ENCODE peak calls at places on chromosomes 3 and 15, in six cellular contexts. One of them, this sample, is unnamed.

GRCh38 chr15:68365770-68366169 is 66.2 kb downstream of the ITGA11 start:
- DNase-seq in PC-3: no peak
- DNase-seq in NT2/D1: no peak
- DNase-seq in HepG2: no peak
- DNase-seq in neuronal stem cell: no peak
- DNase-seq in MM.1S: no peak
- DNase-seq in this sample: no peak

GRCh38 chr15:40346579-40347558 is 4.0 kb upstream of the PHGR1 start:
- DNase-seq in NT2/D1: no peak
- DNase-seq in neuronal stem cell: no peak
- DNase-seq in MM.1S: no peak
- DNase-seq in PC-3: no peak
- DNase-seq in HepG2: peak; percentile 35
- DNase-seq in this sample: no peak

GRCh38 chr3:42557849-42558248 is 23.9 kb downstream of the SEC22C start:
- DNase-seq in PC-3: peak; percentile 38
- DNase-seq in NT2/D1: peak; percentile 18
- DNase-seq in HepG2: peak; percentile 13
- DNase-seq in MM.1S: no peak
- DNase-seq in neuronal stem cell: no peak
- DNase-seq in this sample: no peak

GRCh38 chr3:99925584-99925983 is 107.9 kb downstream of the CMSS1 start:
- DNase-seq in neuronal stem cell: no peak
- DNase-seq in HepG2: no peak
- DNase-seq in MM.1S: no peak
- DNase-seq in PC-3: peak; percentile 89
- DNase-seq in NT2/D1: no peak
- DNase-seq in this sample: peak; percentile 49

GRCh38 chr3:46283851-46284450 is 41.7 kb downstream of the CCR3 start:
- DNase-seq in NT2/D1: no peak
- DNase-seq in HepG2: no peak
- DNase-seq in MM.1S: no peak
- DNase-seq in PC-3: no peak
- DNase-seq in neuronal stem cell: no peak
- DNase-seq in this sample: no peak

GRCh38 chr3:154050216-154050615 is 71.0 kb upstream of the ARHGEF26 start:
- DNase-seq in HepG2: no peak
- DNase-seq in neuronal stem cell: no peak
- DNase-seq in NT2/D1: no peak
- DNase-seq in PC-3: no peak
- DNase-seq in MM.1S: no peak
- DNase-seq in this sample: no peak

GRCh38 chr3:88005066-88005465 is 53.7 kb downstream of the CGGBP1 start:
- DNase-seq in MM.1S: peak; percentile 36
- DNase-seq in PC-3: peak; percentile 66
- DNase-seq in NT2/D1: no peak
- DNase-seq in neuronal stem cell: no peak
- DNase-seq in HepG2: no peak
- DNase-seq in this sample: peak; percentile 68

GRCh38 chr3:132325634-132326033 is 8.4 kb downstream of the ACP3 start:
- DNase-seq in neuronal stem cell: no peak
- DNase-seq in HepG2: no peak
- DNase-seq in PC-3: no peak
- DNase-seq in NT2/D1: no peak
- DNase-seq in MM.1S: no peak
- DNase-seq in this sample: no peak

GRCh38 chr3:60792287-60792852 is 458.9 kb downstream of the FHIT start:
- DNase-seq in neuronal stem cell: no peak
- DNase-seq in PC-3: no peak
- DNase-seq in MM.1S: no peak
- DNase-seq in NT2/D1: no peak
- DNase-seq in HepG2: no peak
- DNase-seq in this sample: no peak

GRCh38 chr15:48306639-48307038 is 24.6 kb upstream of the DUT start:
- DNase-seq in HepG2: no peak
- DNase-seq in MM.1S: no peak
- DNase-seq in NT2/D1: no peak
- DNase-seq in neuronal stem cell: no peak
- DNase-seq in PC-3: no peak
- DNase-seq in this sample: no peak

GRCh38 chr15:96610757-96611156 is 280.3 kb downstream of the NR2F2 start:
- DNase-seq in NT2/D1: no peak
- DNase-seq in MM.1S: no peak
- DNase-seq in PC-3: no peak
- DNase-seq in HepG2: no peak
- DNase-seq in neuronal stem cell: no peak
- DNase-seq in this sample: no peak

GRCh38 chr15:77107531-77108355 is 36.8 kb upstream of the TSPAN3 start:
- DNase-seq in HepG2: peak; percentile 41
- DNase-seq in NT2/D1: peak; percentile 70
- DNase-seq in PC-3: peak; percentile 69
- DNase-seq in MM.1S: peak; percentile 23
- DNase-seq in neuronal stem cell: peak; percentile 53
- DNase-seq in this sample: peak; percentile 72

GRCh38 chr15:84598993-84599392 is 1.8 kb upstream of the ZSCAN2 start:
- DNase-seq in MM.1S: peak; percentile 38
- DNase-seq in NT2/D1: no peak
- DNase-seq in HepG2: peak; percentile 65
- DNase-seq in PC-3: peak; percentile 62
- DNase-seq in neuronal stem cell: no peak
- DNase-seq in this sample: peak; percentile 77

GRCh38 chr3:114827495-114827894 is 319.6 kb downstream of the ZBTB20 start:
- DNase-seq in neuronal stem cell: peak; percentile 9
- DNase-seq in PC-3: peak; percentile 51
- DNase-seq in HepG2: peak; percentile 66
- DNase-seq in NT2/D1: peak; percentile 70
- DNase-seq in MM.1S: peak; percentile 69
- DNase-seq in this sample: peak; percentile 56

GRCh38 chr3:113084777-113085176 is 94.0 kb downstream of the GTPBP8 start:
- DNase-seq in HepG2: no peak
- DNase-seq in PC-3: peak; percentile 47
- DNase-seq in MM.1S: no peak
- DNase-seq in NT2/D1: no peak
- DNase-seq in neuronal stem cell: no peak
- DNase-seq in this sample: peak; percentile 87

GRCh38 chr3:143171656-143172055 is 52.1 kb downstream of the CHST2 start:
- DNase-seq in PC-3: no peak
- DNase-seq in HepG2: no peak
- DNase-seq in MM.1S: no peak
- DNase-seq in NT2/D1: no peak
- DNase-seq in neuronal stem cell: no peak
- DNase-seq in this sample: peak; percentile 52

GRCh38 chr3:98986073-98986472 is 84.6 kb upstream of the DCBLD2 start:
- DNase-seq in PC-3: peak; percentile 53
- DNase-seq in HepG2: peak; percentile 68
- DNase-seq in NT2/D1: peak; percentile 73
- DNase-seq in neuronal stem cell: peak; percentile 82
- DNase-seq in MM.1S: no peak
- DNase-seq in this sample: peak; percentile 75

GRCh38 chr15:89912674-89913396 is at the start of gene ARPIN:
- DNase-seq in MM.1S: no peak
- DNase-seq in neuronal stem cell: peak; percentile 48
- DNase-seq in NT2/D1: no peak
- DNase-seq in PC-3: peak; percentile 44
- DNase-seq in HepG2: peak; percentile 16
- DNase-seq in this sample: peak; percentile 82

GRCh38 chr3:184656991-184657669 is 54.7 kb downstream of the MAGEF1 start:
- DNase-seq in neuronal stem cell: no peak
- DNase-seq in MM.1S: no peak
- DNase-seq in HepG2: no peak
- DNase-seq in PC-3: peak; percentile 20
- DNase-seq in NT2/D1: peak; percentile 73
- DNase-seq in this sample: peak; percentile 28

GRCh38 chr3:112306825-112307224 is 12.8 kb upstream of the SLC9C1 start:
- DNase-seq in HepG2: no peak
- DNase-seq in NT2/D1: no peak
- DNase-seq in MM.1S: no peak
- DNase-seq in PC-3: no peak
- DNase-seq in neuronal stem cell: no peak
- DNase-seq in this sample: no peak

GRCh38 chr15:67186688-67187087 is 67.8 kb downstream of the AAGAB start:
- DNase-seq in NT2/D1: no peak
- DNase-seq in MM.1S: no peak
- DNase-seq in HepG2: no peak
- DNase-seq in PC-3: no peak
- DNase-seq in neuronal stem cell: no peak
- DNase-seq in this sample: no peak

GRCh38 chr3:110180733-110181132 is 843.4 kb upstream of the DPPA4 start:
- DNase-seq in NT2/D1: no peak
- DNase-seq in PC-3: no peak
- DNase-seq in HepG2: no peak
- DNase-seq in MM.1S: no peak
- DNase-seq in neuronal stem cell: no peak
- DNase-seq in this sample: peak; percentile 31

GRCh38 chr3:173584093-173584833 is 186.7 kb downstream of the NLGN1 start:
- DNase-seq in HepG2: no peak
- DNase-seq in NT2/D1: peak; percentile 56
- DNase-seq in neuronal stem cell: peak; percentile 74
- DNase-seq in PC-3: peak; percentile 60
- DNase-seq in MM.1S: peak; percentile 32
- DNase-seq in this sample: peak; percentile 85

GRCh38 chr3:117408811-117409210 is 699.2 kb downstream of the TUSC7 start:
- DNase-seq in neuronal stem cell: no peak
- DNase-seq in NT2/D1: no peak
- DNase-seq in PC-3: no peak
- DNase-seq in HepG2: no peak
- DNase-seq in MM.1S: no peak
- DNase-seq in this sample: peak; percentile 59

GRCh38 chr3:73471986-73472385 is 152.8 kb downstream of the PDZRN3 start:
- DNase-seq in PC-3: no peak
- DNase-seq in MM.1S: no peak
- DNase-seq in HepG2: no peak
- DNase-seq in neuronal stem cell: no peak
- DNase-seq in NT2/D1: no peak
- DNase-seq in this sample: no peak
- H3K4me3 ChIP-seq in PC-3: no peak overlapping the region
- H3K4me3 ChIP-seq in MM.1S: no peak overlapping the region
- H3K4me3 ChIP-seq in HepG2: no peak overlapping the region
- H3K4me3 ChIP-seq in neuronal stem cell: no peak overlapping the region
- H3K4me3 ChIP-seq in NT2/D1: no peak overlapping the region
- H3K4me3 ChIP-seq in this sample: no peak overlapping the region

GRCh38 chr3:189325454-189325853 is 153.7 kb downstream of the TPRG1 start:
- DNase-seq in NT2/D1: no peak
- DNase-seq in neuronal stem cell: no peak
- DNase-seq in PC-3: peak; percentile 14
- DNase-seq in MM.1S: no peak
- DNase-seq in HepG2: no peak
- DNase-seq in this sample: peak; percentile 20

GRCh38 chr3:189331002-189331418 is 159.2 kb downstream of the TPRG1 start:
- DNase-seq in neuronal stem cell: no peak
- DNase-seq in PC-3: no peak
- DNase-seq in MM.1S: no peak
- DNase-seq in HepG2: no peak
- DNase-seq in NT2/D1: no peak
- DNase-seq in this sample: no peak

GRCh38 chr3:189334064-189334920 is 162.5 kb downstream of the TPRG1 start:
- DNase-seq in neuronal stem cell: no peak
- DNase-seq in HepG2: no peak
- DNase-seq in PC-3: peak; percentile 81
- DNase-seq in NT2/D1: no peak
- DNase-seq in MM.1S: no peak
- DNase-seq in this sample: no peak

GRCh38 chr3:189324538-189325138 is 152.9 kb downstream of the TPRG1 start:
- DNase-seq in PC-3: peak; percentile 99
- DNase-seq in NT2/D1: no peak
- DNase-seq in neuronal stem cell: no peak
- DNase-seq in MM.1S: peak; percentile 100
- DNase-seq in HepG2: peak; percentile 85
- DNase-seq in this sample: peak; percentile 56

DNA sequence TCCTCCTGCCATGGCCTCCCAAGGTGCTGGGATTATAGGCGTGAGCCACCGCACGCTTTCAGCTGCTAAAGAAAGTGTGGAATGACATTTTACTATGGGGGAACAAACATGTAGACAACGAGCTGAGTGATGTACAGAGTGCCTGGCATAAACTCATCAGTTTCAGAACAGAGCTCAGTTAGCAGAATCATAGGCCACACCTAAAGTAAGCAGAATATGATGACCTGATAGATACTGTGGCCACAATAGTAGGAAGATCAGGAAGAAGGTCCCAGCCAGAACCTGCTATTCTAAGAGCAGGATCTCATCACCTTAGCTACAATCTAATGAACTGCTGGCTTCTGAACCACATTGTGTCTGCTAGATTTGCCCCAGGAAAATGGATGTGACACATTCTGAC is 158.3 kb downstream of the TPRG1 start:
- DNase-seq in HepG2: no peak
- DNase-seq in PC-3: no peak
- DNase-seq in MM.1S: no peak
- DNase-seq in neuronal stem cell: no peak
- DNase-seq in NT2/D1: no peak
- DNase-seq in this sample: no peak
- H3K4me1 ChIP-seq in HepG2: peaks cover 5% of the 10 kb centered on the region
- H3K4me1 ChIP-seq in PC-3: peaks cover 24% of the 10 kb centered on the region
- H3K4me1 ChIP-seq in MM.1S: peaks cover 7% of the 10 kb centered on the region
- H3K4me1 ChIP-seq in neuronal stem cell: no peaks in the 10 kb centered on the region
- H3K4me1 ChIP-seq in NT2/D1: no peaks in the 10 kb centered on the region
- H3K4me1 ChIP-seq in this sample: no peaks in the 10 kb centered on the region

GRCh38 chr15:86316216-86316615 is 236.5 kb downstream of the AGBL1 start:
- DNase-seq in PC-3: no peak
- DNase-seq in NT2/D1: no peak
- DNase-seq in HepG2: no peak
- DNase-seq in MM.1S: no peak
- DNase-seq in neuronal stem cell: no peak
- DNase-seq in this sample: no peak
- H3K9ac ChIP-seq in PC-3: no peak overlapping the region
- H3K9ac ChIP-seq in NT2/D1: no peak overlapping the region
- H3K9ac ChIP-seq in HepG2: no peak overlapping the region
- H3K9ac ChIP-seq in MM.1S: no peak overlapping the region
- H3K9ac ChIP-seq in neuronal stem cell: no peak overlapping the region
- H3K9ac ChIP-seq in this sample: no peak overlapping the region

DNA sequence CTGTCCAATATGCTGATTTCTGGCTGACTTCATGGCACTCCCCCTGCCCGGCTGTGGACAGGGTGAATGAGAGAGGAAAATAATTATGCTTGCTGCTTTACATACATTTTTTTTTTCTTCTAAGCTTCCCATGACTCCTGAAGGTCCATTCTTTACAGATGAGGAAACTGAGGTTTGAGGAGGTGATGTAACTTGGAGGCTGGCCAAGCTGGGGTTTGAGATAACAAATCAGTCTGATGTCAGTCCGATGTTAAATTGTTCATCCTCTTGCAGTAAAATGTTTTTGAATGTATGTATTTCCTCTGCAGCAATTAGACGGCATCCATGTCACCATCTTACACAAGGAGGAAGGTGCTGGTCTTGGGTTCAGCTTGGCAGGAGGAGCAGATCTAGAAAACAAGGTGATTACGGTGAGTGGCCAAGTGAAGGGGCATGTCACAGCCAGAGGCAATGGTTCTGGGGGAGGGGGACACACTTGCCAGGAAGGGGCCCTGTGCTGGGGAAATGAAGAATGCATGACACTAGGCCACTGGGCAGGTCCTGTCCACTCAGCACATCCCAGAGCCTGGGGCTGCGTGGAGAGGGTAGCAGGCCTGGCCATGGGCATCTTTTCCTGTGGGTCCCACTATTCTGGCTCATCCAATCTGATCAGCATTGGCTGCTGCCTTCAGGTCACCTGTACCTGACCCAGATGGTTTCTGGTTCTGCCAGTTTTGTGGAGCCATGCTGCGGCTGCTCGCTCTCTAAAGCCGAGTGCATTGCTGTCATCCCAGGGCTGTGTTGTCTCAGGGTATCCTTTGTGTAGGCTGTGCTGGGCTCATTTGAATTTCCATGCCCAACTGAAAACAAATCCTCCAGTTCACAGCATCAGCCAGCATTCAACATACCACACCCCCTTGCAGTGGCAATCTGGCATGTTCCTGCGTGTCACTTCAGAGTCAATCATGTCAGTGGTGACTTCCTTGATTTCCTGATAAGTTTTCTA is 20.4 kb downstream of the STARD5 start:
- DNase-seq in HepG2: no peak
- DNase-seq in PC-3: no peak
- DNase-seq in NT2/D1: peak; percentile 58
- DNase-seq in neuronal stem cell: no peak
- DNase-seq in MM.1S: no peak
- DNase-seq in this sample: no peak
- H3K4me3 ChIP-seq in HepG2: no peak overlapping the region
- H3K4me3 ChIP-seq in PC-3: no peak overlapping the region
- H3K4me3 ChIP-seq in NT2/D1: no peak overlapping the region
- H3K4me3 ChIP-seq in neuronal stem cell: no peak overlapping the region
- H3K4me3 ChIP-seq in MM.1S: no peak overlapping the region
- H3K4me3 ChIP-seq in this sample: no peak overlapping the region

This sample was measured in adipocyte.